ENCODE peak calls at places on chromosome 22, in nine cellular contexts. Z is choroid plexus epithelial cell, P is MM.1S, E is PC-3, J is NCI-H2029, C is kidney, M is HepG2, W is adrenal gland, U is brain microvascular endothelial cell. S is an unnamed sample.

GRCh38 chr22:21641417-21641794 is 696 bp upstream of the SDF2L1 start:
- DNase-seq in Z (peak), P (no peak), E (peak), J (no peak), C (peak), M (peak), W (peak), U (no peak), S (peak)

GRCh38 chr22:37904572-37905533 is 1.2 kb upstream of the MICALL1 start:
- DNase-seq in Z (peak), P (no peak), E (peak), J (no peak), C (peak), M (peak), W (peak), U (peak), S (no peak)

GRCh38 chr22:49760630-49761571 is 66.8 kb downstream of the BRD1 start:
- DNase-seq in Z (no peak), P (peak), E (no peak), J (no peak), C (peak), M (no peak), W (no peak), U (no peak), S (no peak)

GRCh38 chr22:17358394-17358793 is 10.9 kb upstream of the CECR2 start:
- DNase-seq in Z (peak), P (no peak), E (no peak), J (no peak), C (no peak), M (no peak), W (no peak), U (no peak), S (no peak)

GRCh38 chr22:48895831-48896765 is 931.6 kb downstream of the BRD1 start:
- DNase-seq in Z (no peak), P (no peak), E (no peak), J (no peak), C (no peak), M (no peak), W (no peak), U (no peak), S (no peak)

GRCh38 chr22:44807232-44807631 is 54.9 kb downstream of the ARHGAP8 start:
- DNase-seq in Z (no peak), P (no peak), E (no peak), J (no peak), C (no peak), M (no peak), W (no peak), U (no peak), S (no peak)

GRCh38 chr22:30253205-30253852 is 6.8 kb upstream of the LIF start:
- DNase-seq in Z (no peak), P (no peak), E (peak), J (peak), C (peak), M (no peak), W (no peak), U (peak), S (peak)

GRCh38 chr22:32591620-32592019 is 117.0 kb downstream of the FBXO7 start:
- DNase-seq in Z (peak), P (no peak), E (no peak), J (no peak), C (no peak), M (no peak), W (no peak), U (peak), S (no peak)

GRCh38 chr22:41256254-41256897 is 15.6 kb upstream of the CHADL start:
- DNase-seq in Z (peak), P (no peak), E (peak), J (no peak), C (no peak), M (no peak), W (peak), U (peak), S (no peak)

GRCh38 chr22:19143967-19144400 is 467 bp downstream of the ESS2 start:
- DNase-seq in Z (peak), P (no peak), E (no peak), J (no peak), C (no peak), M (no peak), W (no peak), U (no peak), S (no peak)

S was measured in NCI-H1092 treated with DMSO at 0.1 percent for 48 hours.